ENCODE peak calls at places on chromosomes 12 and 14, in six cellular contexts. K, X, O, Q, Y and G are unnamed samples. For H3K4me1, the result is how much of the 10 kb centered on the place peaks cover.

GRCh38 chr12:13189254-13189653 is 7.3 kb upstream of the EMP1 start:
- DNase-seq in K (no peak), X (no peak), O (no peak), Q (no peak), Y (no peak), G (no peak)

GRCh38 chr12:95959107-95959506 is 16.0 kb downstream of the AMDHD1 start:
- DNase-seq in K (no peak), X (no peak), O (no peak), Q (peak), Y (no peak), G (no peak)

GRCh38 chr12:109934026-109934425 is 34.0 kb downstream of the TCHP start:
- DNase-seq in K (no peak), X (peak), O (no peak), Q (peak), Y (no peak), G (no peak)

GRCh38 chr12:92987362-92987761 is 58.3 kb upstream of the EEA1 start:
- DNase-seq in K (no peak), X (peak), O (no peak), Q (peak), Y (peak), G (no peak)

GRCh38 chr14:77064535-77065178 is 33.4 kb upstream of the CIPC start:
- DNase-seq in K (no peak), X (no peak), O (no peak), Q (no peak), Y (no peak), G (no peak)

GRCh38 chr12:53989227-53990113 is 4.5 kb downstream of the HOXC10 start:
- DNase-seq in K (no peak), X (peak), O (no peak), Q (peak), Y (no peak), G (no peak)

GRCh38 chr12:2666411-2666810 is 128.4 kb upstream of the FKBP4 start:
- DNase-seq in K (no peak), X (no peak), O (no peak), Q (no peak), Y (no peak), G (no peak)

GRCh38 chr14:59849371-59850130 is 21.0 kb downstream of the RTN1 start:
- DNase-seq in K (no peak), X (peak), O (no peak), Q (no peak), Y (no peak), G (no peak)

GRCh38 chr14:94923771-94924170 is 153.9 kb upstream of the GSC start:
- DNase-seq in K (no peak), X (no peak), O (no peak), Q (no peak), Y (no peak), G (no peak)

GRCh38 chr12:94570161-94570560 is 80.2 kb downstream of the TMCC3 start:
- DNase-seq in K (no peak), X (no peak), O (no peak), Q (peak), Y (no peak), G (no peak)

GRCh38 chr12:89225401-89225800 is 126.9 kb downstream of the DUSP6 start:
- DNase-seq in K (no peak), X (no peak), O (no peak), Q (peak), Y (no peak), G (peak)

GRCh38 chr12:65570451-65571130 is 253.7 kb upstream of the HMGA2 start:
- DNase-seq in K (no peak), X (no peak), O (no peak), Q (no peak), Y (no peak), G (no peak)

GRCh38 chr12:85568395-85569103 is 267.7 kb downstream of the RASSF9 start:
- DNase-seq in K (no peak), X (peak), O (no peak), Q (no peak), Y (no peak), G (no peak)

GRCh38 chr12:63937381-63938168 is 93.1 kb downstream of the SRGAP1 start:
- DNase-seq in K (no peak), X (no peak), O (no peak), Q (no peak), Y (no peak), G (no peak)

GRCh38 chr12:63038361-63039100 is 103.6 kb upstream of the PPM1H start:
- DNase-seq in K (no peak), X (no peak), O (no peak), Q (no peak), Y (no peak), G (no peak)

GRCh38 chr14:104341532-104342434 is 203.4 kb downstream of the KIF26A start:
- DNase-seq in K (no peak), X (peak), O (peak), Q (peak), Y (peak), G (no peak)
- TF ChIP-seq CTCF in K (peak), X (peak), O (no peak), Q (peak), Y (peak), G (no peak)

GRCh38 chr12:108860443-108860842 is 3.1 kb upstream of the SSH1 start:
- DNase-seq in K (no peak), X (no peak), O (no peak), Q (no peak), Y (no peak), G (no peak)

GRCh38 chr12:108862588-108862959 is 5.2 kb upstream of the SSH1 start:
- DNase-seq in K (no peak), X (no peak), O (no peak), Q (no peak), Y (no peak), G (no peak)

GRCh38 chr12:108861878-108862587 is 4.7 kb upstream of the SSH1 start:
- DNase-seq in K (no peak), X (peak), O (no peak), Q (no peak), Y (no peak), G (no peak)

GRCh38 chr12:108858399-108859074 is 1.2 kb upstream of the SSH1 start:
- DNase-seq in K (no peak), X (no peak), O (no peak), Q (peak), Y (no peak), G (no peak)

GRCh38 chr12:108859923-108860291 is 2.5 kb upstream of the SSH1 start:
- DNase-seq in K (no peak), X (no peak), O (no peak), Q (no peak), Y (no peak), G (no peak)
- H3K4me3 ChIP-seq in K (no peak), X (no peak), O (no peak), Q (no peak), Y (no peak), G (no peak)

GRCh38 chr12:122876724-122877123 is 19.2 kb downstream of the VPS37B start:
- DNase-seq in K (no peak), X (no peak), O (peak), Q (no peak), Y (no peak), G (no peak)

GRCh38 chr12:122875590-122876220 is 20.2 kb downstream of the VPS37B start:
- DNase-seq in K (no peak), X (no peak), O (peak), Q (no peak), Y (no peak), G (no peak)

GRCh38 chr12:122880668-122881067 is 15.3 kb downstream of the VPS37B start:
- DNase-seq in K (no peak), X (no peak), O (no peak), Q (no peak), Y (no peak), G (no peak)

GRCh38 chr12:122880155-122880605 is 15.7 kb downstream of the VPS37B start:
- DNase-seq in K (no peak), X (no peak), O (no peak), Q (no peak), Y (no peak), G (no peak)

DNA sequence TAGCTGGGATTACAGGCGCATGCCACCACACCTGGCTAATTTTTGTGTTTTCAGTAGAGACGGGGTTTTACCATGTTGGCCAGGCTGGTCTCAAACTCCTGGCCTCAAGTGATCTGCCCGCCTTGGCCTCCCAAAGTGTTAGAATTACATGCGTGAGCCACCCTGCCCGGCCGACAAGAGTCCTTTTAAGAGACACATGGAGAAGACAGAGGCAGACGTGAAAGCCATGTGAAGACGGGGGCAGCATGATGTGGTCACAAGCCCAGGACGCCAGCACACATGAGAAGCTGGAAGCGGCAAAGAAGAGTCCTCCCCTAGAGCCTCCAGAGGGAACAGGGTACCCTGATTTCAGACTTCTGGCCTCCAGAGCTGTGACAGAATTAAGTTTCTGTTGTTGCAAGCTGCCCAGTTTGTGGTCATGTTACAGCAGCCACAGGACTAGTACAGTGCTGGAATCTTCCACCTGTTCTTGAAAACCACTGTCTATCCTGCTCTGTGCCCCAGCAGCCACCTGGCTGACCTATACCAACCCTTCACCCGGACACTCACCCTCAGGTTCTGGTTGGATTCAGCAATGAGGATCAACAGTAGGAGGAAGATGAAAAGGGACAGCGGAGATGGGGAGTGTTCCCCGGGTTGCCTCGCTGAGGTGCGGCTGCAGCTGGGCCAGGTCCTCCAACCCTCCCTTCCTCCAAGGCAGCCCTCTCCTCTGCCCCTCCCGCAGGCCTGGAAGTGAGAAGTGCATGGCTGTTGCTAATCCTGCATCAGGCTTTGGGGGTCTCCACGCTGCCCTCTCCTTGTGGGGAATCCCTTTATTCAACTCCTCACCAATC is 16.9 kb downstream of the VPS37B start:
- DNase-seq in K (no peak), X (no peak), O (peak), Q (no peak), Y (no peak), G (no peak)
- H3K4me1 ChIP-seq in K (half or more), X (half or more), O (half or more), Q (under half), Y (under half), G (half or more)

DNA sequence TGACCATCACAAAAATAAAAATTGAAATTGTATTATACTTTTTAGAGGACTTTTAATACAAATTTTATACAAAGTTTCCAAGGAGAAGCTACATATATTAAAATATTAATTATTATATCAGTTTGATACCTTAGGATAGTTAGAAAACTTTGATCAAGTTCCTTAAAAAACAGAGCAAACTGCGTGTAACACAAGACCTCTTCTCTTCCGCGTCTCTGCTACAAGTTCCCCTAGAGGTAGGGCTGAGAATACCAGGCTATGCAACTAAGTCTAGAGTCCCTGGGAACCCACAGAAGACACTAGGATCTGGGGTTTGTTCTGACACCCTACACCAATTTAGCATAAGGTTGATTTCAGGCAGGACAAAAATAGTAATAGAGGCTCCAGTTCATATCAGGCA is 319.0 kb downstream of the FOXG1 start:
- DNase-seq in K (no peak), X (no peak), O (no peak), Q (no peak), Y (no peak), G (no peak)
- TF ChIP-seq CTCF in K (no peak), X (no peak), O (no peak), Q (no peak), Y (peak), G (no peak)

DNA sequence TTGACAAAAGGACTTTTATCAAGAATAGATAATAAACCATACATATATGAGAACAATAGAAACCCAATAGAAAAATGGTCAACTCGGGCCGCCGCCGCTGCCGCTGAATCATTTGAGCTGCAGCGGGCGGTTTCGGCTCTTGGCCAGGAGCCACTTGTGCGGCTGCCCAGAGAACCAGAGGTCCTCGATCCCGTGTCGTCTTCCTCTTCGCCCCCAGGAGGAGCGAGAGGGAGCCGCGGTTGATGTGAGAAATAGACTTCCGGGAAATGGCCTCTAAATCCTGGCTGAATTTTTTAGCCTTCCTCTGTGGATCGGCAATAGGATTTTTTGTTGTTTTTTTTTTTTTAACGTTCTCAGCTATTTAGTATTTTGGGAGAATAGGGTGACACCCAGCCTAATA is 44.8 kb downstream of the CPSF6 start:
- DNase-seq in K (peak), X (peak), O (peak), Q (peak), Y (peak), G (no peak)
- H3K4me3 ChIP-seq in K (peak), X (no peak), O (peak), Q (no peak), Y (peak), G (peak)

GRCh38 chr12:104136577-104136976 is 1.4 kb downstream of the NFYB start:
- DNase-seq in K (no peak), X (no peak), O (no peak), Q (peak), Y (no peak), G (no peak)
- H3K4me1 ChIP-seq in K (half or more), X (under half), O (under half), Q (under half), Y (under half), G (under half)

GRCh38 chr14:64937821-64938193 is 4.7 kb downstream of the GPX2 start:
- DNase-seq in K (no peak), X (no peak), O (no peak), Q (peak), Y (peak), G (no peak)
- TF ChIP-seq CTCF in K (no peak), X (peak), O (no peak), Q (no peak), Y (peak), G (no peak)

DNA sequence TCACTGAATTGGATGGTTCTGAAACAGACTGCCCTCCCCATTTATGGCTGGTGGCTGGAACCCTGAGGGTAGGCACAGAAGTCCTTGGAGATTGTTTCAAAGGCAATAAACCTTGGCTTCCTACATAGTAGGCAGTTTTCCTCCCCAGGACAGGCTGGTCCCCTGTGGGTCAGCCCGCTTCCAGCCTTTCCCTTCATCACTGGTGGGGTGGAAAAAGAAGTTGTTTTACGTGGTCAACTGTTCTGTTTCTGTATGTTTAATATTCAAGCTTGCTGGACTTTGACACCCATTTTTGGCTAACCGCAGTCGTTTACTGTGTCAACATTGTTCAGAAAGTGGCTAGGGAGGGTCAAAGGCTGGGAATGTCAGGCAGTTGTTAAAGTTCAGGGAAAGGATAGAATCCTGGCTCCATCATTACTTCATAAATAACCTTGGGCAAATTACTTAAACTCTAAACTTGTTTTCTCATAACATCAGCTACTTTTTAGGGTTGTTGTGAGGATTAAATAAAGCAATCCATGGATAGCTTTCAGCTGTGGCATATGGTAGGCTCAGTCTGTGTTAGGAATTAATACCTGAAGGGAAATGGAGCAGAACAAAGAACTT is 2.4 kb downstream of the KLHDC2 start:
- DNase-seq in K (no peak), X (peak), O (peak), Q (no peak), Y (no peak), G (no peak)
- H3K4me3 ChIP-seq in K (peak), X (no peak), O (peak), Q (no peak), Y (peak), G (no peak)